ENCODE peak calls at places on chromosomes 2 and 18, in five cellular contexts. L, O, D, S and E are unnamed samples.

GRCh38 chr18:75213610-75214009 is 3.0 kb downstream of the TSHZ1 start:
- DNase-seq in L (no peak), O (no peak), D (no peak), S (no peak), E (no peak)

GRCh38 chr2:223090081-223090480 is 38.1 kb downstream of the KCNE4 start:
- DNase-seq in L (no peak), O (no peak), D (no peak), S (no peak), E (no peak)

GRCh38 chr2:67917332-67918054 is 145.3 kb downstream of the C1D start:
- DNase-seq in L (no peak), O (no peak), D (no peak), S (peak), E (no peak)

GRCh38 chr2:215238485-215239098 is 73.3 kb upstream of the ATIC start:
- DNase-seq in L (no peak), O (no peak), D (no peak), S (no peak), E (no peak)

GRCh38 chr2:137910641-137911040 is 53.6 kb upstream of the HNMT start:
- DNase-seq in L (no peak), O (no peak), D (no peak), S (no peak), E (no peak)

GRCh38 chr2:28776471-28776870 is 24.8 kb downstream of the PPP1CB start:
- DNase-seq in L (no peak), O (no peak), D (no peak), S (no peak), E (no peak)

GRCh38 chr2:237919593-237919992 is 47.2 kb upstream of the UBE2F start:
- DNase-seq in L (no peak), O (no peak), D (no peak), S (no peak), E (peak)

GRCh38 chr2:64914735-64915509 is 74.3 kb upstream of the SLC1A4 start:
- DNase-seq in L (no peak), O (no peak), D (no peak), S (no peak), E (no peak)

GRCh38 chr2:7190587-7191320 is 273.5 kb downstream of the RNF144A start:
- DNase-seq in L (peak), O (no peak), D (no peak), S (no peak), E (no peak)

GRCh38 chr2:236680461-236680860 is 110.8 kb downstream of the ACKR3 start:
- DNase-seq in L (no peak), O (no peak), D (no peak), S (no peak), E (no peak)

GRCh38 chr2:72220170-72220569 is 72.5 kb upstream of the CYP26B1 start:
- DNase-seq in L (no peak), O (no peak), D (no peak), S (peak), E (no peak)

GRCh38 chr2:145207884-145208283 is 688.0 kb upstream of the ZEB2 start:
- DNase-seq in L (no peak), O (no peak), D (no peak), S (no peak), E (no peak)